ENCODE peak calls at places on chromosomes 16 and 17, in five cellular contexts. B is GDM1, A is cardiac septum, L is T-cell, M is GM13977. P is an unnamed sample.

GRCh38 chr17:31678431-31678830 is 180.6 kb downstream of the COPRS start:
- DNase-seq in B (no peak), A (no peak), L (no peak), M (no peak), P (no peak)

GRCh38 chr16:3456374-3456773 is 12.9 kb downstream of the NAA60 start:
- DNase-seq in B (no peak), A (no peak), L (no peak), M (no peak), P (no peak)

GRCh38 chr17:60087882-60088669 is 9.4 kb upstream of the HEATR6 start:
- DNase-seq in B (no peak), A (no peak), L (no peak), M (no peak), P (no peak)

GRCh38 chr16:62041401-62041800 is 5.2 kb upstream of the CDH8 start:
- DNase-seq in B (no peak), A (no peak), L (no peak), M (no peak), P (no peak)

GRCh38 chr16:75288596-75289120 is 37.2 kb upstream of the BCAR1 start:
- DNase-seq in B (no peak), A (no peak), L (peak), M (no peak), P (peak)

GRCh38 chr16:81625544-81626152 is 153.4 kb upstream of the PLCG2 start:
- DNase-seq in B (no peak), A (no peak), L (no peak), M (peak), P (peak)

GRCh38 chr16:55526448-55526847 is 17.6 kb downstream of the LPCAT2 start:
- DNase-seq in B (no peak), A (no peak), L (no peak), M (no peak), P (no peak)

GRCh38 chr17:7587420-7587786 is 2.5 kb downstream of the SOX15 start:
- DNase-seq in B (no peak), A (no peak), L (no peak), M (no peak), P (no peak)

P was measured in activated T-helper 1 cell treated with anti-CD3 and anti-CD28 coated beads, Interleukin-12 subunit alpha, Interleukin-12 subunit beta, Interleukin-2, Interleukin-4 antibody, amounts not matched to agents 30 ng/mL and 10 ng/mL and 1 ng/mL, durations not matched to agents 14 hours and 24 hours and 36 hours.